ENCODE peak calls at places on chromosome 11, in four cellular contexts. Z is EL, Q is cardiac muscle cell, G is T-cell. Y is an unnamed sample.

GRCh38 chr11:2762031-2762380 is 62.2 kb upstream of the KCNQ1OT1 start:
- DNase-seq in Z (no peak), G (no peak), Q (no peak), Y (no peak)

GRCh38 chr11:119181677-119182412 is 3.4 kb upstream of the NHERF4 start:
- DNase-seq in Z (no peak), Q (no peak), G (no peak), Y (no peak)

GRCh38 chr11:40293655-40294342 is 1165.7 kb downstream of the LRRC4C start:
- DNase-seq in Z (peak), Q (peak), G (no peak), Y (peak)

GRCh38 chr11:118074785-118075184 is 2.1 kb upstream of the TMPRSS4 start:
- DNase-seq in Z (no peak), G (no peak), Q (no peak), Y (no peak)

GRCh38 chr11:69500285-69501120 is 19.0 kb downstream of the LINC01488 start:
- DNase-seq in Z (no peak), G (no peak), Q (no peak), Y (no peak)

GRCh38 chr11:10401696-10402392 is 53.2 kb upstream of the AMPD3 start:
- DNase-seq in G (no peak), Q (no peak), Z (no peak), Y (no peak)

GRCh38 chr11:13134886-13135285 is 125.8 kb downstream of the RASSF10 start:
- DNase-seq in Q (no peak), Z (no peak), G (no peak), Y (no peak)

GRCh38 chr11:102266111-102266510 is 51.2 kb upstream of the BIRC3 start:
- DNase-seq in G (no peak), Z (no peak), Q (no peak), Y (peak)

GRCh38 chr11:2890466-2891241 is 5.1 kb upstream of the CDKN1C start:
- DNase-seq in Z (peak), Q (peak), G (no peak), Y (no peak)

GRCh38 chr11:64011371-64011770 is 24.4 kb upstream of the FLRT1 start:
- DNase-seq in Q (no peak), G (no peak), Z (no peak), Y (no peak)

GRCh38 chr11:129888451-129888850 is 6.9 kb downstream of the NFRKB start:
- DNase-seq in Z (no peak), G (no peak), Q (no peak), Y (no peak)

GRCh38 chr11:72391638-72392423 is 42.5 kb downstream of the CLPB start:
- DNase-seq in Q (no peak), G (no peak), Z (no peak), Y (no peak)

GRCh38 chr11:124839051-124839971 is 25.9 kb upstream of the ROBO3 start:
- DNase-seq in G (no peak), Q (no peak), Z (no peak), Y (peak)

GRCh38 chr11:93545566-93545965 is 2.4 kb upstream of the SMCO4 start:
- DNase-seq in Z (no peak), Q (no peak), G (no peak), Y (no peak)

GRCh38 chr11:117979481-117980211 is 6.5 kb upstream of the IL10RA start:
- DNase-seq in Z (no peak), G (no peak), Q (no peak), Y (peak)

Y was measured in AG20443.